ENCODE peak calls at places on chromosome 5, in six cellular contexts. A, K, J, R, T and Y are unnamed samples.

GRCh38 chr5:142296914-142297417 is 27.9 kb downstream of the SPRY4 start:
- DNase-seq in J (peak), R (peak), K (no peak), A (no peak), T (no peak), Y (peak)

GRCh38 chr5:78638423-78638822 is 10.1 kb downstream of the LHFPL2 start:
- DNase-seq in J (peak), K (no peak), T (peak), R (peak), A (no peak), Y (peak)

GRCh38 chr5:134902071-134902801 is 2.7 kb upstream of the PCBD2 start:
- DNase-seq in T (peak), K (peak), J (no peak), R (no peak), A (no peak), Y (no peak)

GRCh38 chr5:110371725-110372041 is 354.8 kb downstream of the TMEM232 start:
- DNase-seq in T (no peak), J (no peak), R (no peak), A (no peak), K (no peak), Y (no peak)

GRCh38 chr5:37133939-37134338 is 115.2 kb downstream of the CPLANE1 start:
- DNase-seq in A (no peak), R (peak), T (peak), K (no peak), J (no peak), Y (peak)

GRCh38 chr5:120464627-120465280 is 654 bp downstream of the PRR16 start:
- DNase-seq in R (no peak), A (no peak), T (no peak), K (no peak), J (peak), Y (no peak)

GRCh38 chr5:147818290-147818689 is 13.2 kb downstream of the SPINK1 start:
- DNase-seq in A (no peak), T (no peak), K (no peak), J (no peak), R (no peak), Y (no peak)

GRCh38 chr5:146050061-146050460 is 55.3 kb downstream of the PLAC8L1 start:
- DNase-seq in K (no peak), A (no peak), R (no peak), J (no peak), T (no peak), Y (no peak)

GRCh38 chr5:134493461-134494055 is 31.9 kb upstream of the JADE2 start:
- DNase-seq in A (no peak), K (no peak), T (no peak), R (no peak), J (peak), Y (no peak)

GRCh38 chr5:141475625-141476131 is at the start of gene PCDHGC3:
- DNase-seq in A (no peak), T (peak), K (peak), J (peak), R (peak), Y (peak)

GRCh38 chr5:54234304-54234938 is 76.0 kb downstream of the ARL15 start:
- DNase-seq in T (no peak), R (no peak), J (no peak), K (peak), A (no peak), Y (peak)

GRCh38 chr5:62886603-62887315 is 308.1 kb downstream of the LRRC70 start:
- DNase-seq in K (no peak), R (no peak), A (no peak), T (no peak), J (no peak), Y (no peak)

GRCh38 chr5:135190345-135191083 is 156.5 kb upstream of the PITX1 start:
- DNase-seq in A (no peak), K (no peak), T (no peak), J (no peak), R (no peak), Y (no peak)

GRCh38 chr5:138873096-138873885 is 1.8 kb downstream of the LRRTM2 start:
- DNase-seq in J (no peak), R (no peak), A (no peak), K (no peak), T (no peak), Y (no peak)

GRCh38 chr5:7881816-7882215 is 12.9 kb downstream of the MTRR start:
- DNase-seq in A (no peak), R (no peak), J (no peak), K (no peak), T (no peak), Y (no peak)

GRCh38 chr5:152632380-152632779 is 227.3 kb upstream of the NMUR2 start:
- DNase-seq in J (no peak), A (no peak), T (no peak), K (no peak), R (no peak), Y (no peak)

GRCh38 chr5:103354446-103354845 is 95.9 kb downstream of the MACIR start:
- DNase-seq in J (no peak), R (no peak), K (no peak), T (no peak), A (no peak), Y (no peak)

GRCh38 chr5:155844541-155844940 is 482.4 kb upstream of the SGCD start:
- DNase-seq in K (no peak), J (no peak), T (no peak), A (no peak), R (no peak), Y (no peak)

GRCh38 chr5:180494510-180495181 is 467 bp downstream of the CNOT6 start:
- DNase-seq in A (no peak), R (no peak), T (no peak), K (peak), J (peak), Y (no peak)

GRCh38 chr5:134462761-134463160 is 51.1 kb upstream of the CDKN2AIPNL start:
- DNase-seq in A (no peak), K (no peak), T (no peak), J (peak), R (no peak), Y (no peak)

GRCh38 chr5:170302729-170303501 is 5.3 kb upstream of the LCP2 start:
- DNase-seq in A (peak), K (peak), R (no peak), J (peak), T (no peak), Y (no peak)

GRCh38 chr5:181263633-181264032 is 2.7 kb upstream of the TRIM52 start:
- DNase-seq in R (no peak), K (no peak), J (no peak), A (no peak), T (no peak), Y (no peak)

GRCh38 chr5:29001666-29002065 is 1963.3 kb upstream of the CDH9 start:
- DNase-seq in T (no peak), A (no peak), R (no peak), K (no peak), J (no peak), Y (no peak)

GRCh38 chr5:29002481-29002880 is 1964.1 kb upstream of the CDH9 start:
- DNase-seq in A (no peak), K (no peak), J (no peak), R (no peak), T (no peak), Y (no peak)

DNA sequence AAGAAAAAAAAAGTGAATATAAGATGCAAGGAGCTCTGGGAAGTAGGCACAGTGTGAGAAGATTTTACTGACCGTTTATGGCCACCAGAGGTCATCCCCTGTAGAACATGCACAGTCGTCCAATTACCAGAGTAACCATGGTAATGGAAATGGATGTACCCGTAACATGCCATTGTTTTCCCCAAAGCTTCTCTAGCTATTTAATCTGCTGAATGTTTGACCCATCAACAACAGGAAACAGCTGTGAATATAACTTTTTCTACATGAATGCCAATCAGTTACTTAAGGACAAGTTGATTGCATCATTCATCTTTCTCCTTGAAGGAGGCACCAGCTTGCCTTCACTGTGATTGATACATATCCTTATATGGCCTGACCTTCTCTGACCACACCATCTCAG is 1967.0 kb upstream of the CDH9 start:
- DNase-seq in T (no peak), A (no peak), K (no peak), R (no peak), J (no peak), Y (no peak)
- H3K4me3 ChIP-seq in T (no peak), A (no peak), K (no peak), R (no peak), J (no peak), Y (no peak)

GRCh38 chr5:150945947-150946346 is 41.2 kb upstream of the ZNF300 start:
- DNase-seq in K (no peak), T (no peak), R (no peak), J (no peak), A (no peak), Y (no peak)
- H3K4me3 ChIP-seq in K (no peak), T (peak), R (peak), J (peak), A (no peak), Y (peak)

GRCh38 chr5:84383816-84384603 is 670 bp downstream of the EDIL3 start:
- DNase-seq in A (no peak), K (no peak), R (no peak), J (peak), T (no peak), Y (no peak)

GRCh38 chr5:84382363-84383295 is 2.1 kb downstream of the EDIL3 start:
- DNase-seq in J (peak), K (no peak), R (no peak), A (no peak), T (no peak), Y (no peak)

GRCh38 chr5:84379749-84380148 is 4.9 kb downstream of the EDIL3 start:
- DNase-seq in T (no peak), J (no peak), R (no peak), K (no peak), A (no peak), Y (no peak)

GRCh38 chr5:84383296-84383815 is 1.3 kb downstream of the EDIL3 start:
- DNase-seq in J (no peak), T (no peak), K (no peak), A (no peak), R (no peak), Y (no peak)

GRCh38 chr5:84381501-84382362 is 2.9 kb downstream of the EDIL3 start:
- DNase-seq in K (no peak), A (no peak), J (no peak), T (no peak), R (no peak), Y (no peak)
- H3K4me3 ChIP-seq in K (no peak), A (no peak), J (peak), T (peak), R (no peak), Y (peak)

GRCh38 chr5:38555354-38556114 is 912 bp downstream of the LIFR start:
- DNase-seq in K (no peak), J (no peak), T (no peak), R (no peak), A (no peak), Y (no peak)

GRCh38 chr5:38556599-38557308 is at the start of gene LIFR:
- DNase-seq in R (peak), K (no peak), J (peak), T (peak), A (no peak), Y (peak)

GRCh38 chr5:38554860-38555259 is 1.6 kb downstream of the LIFR start:
- DNase-seq in J (no peak), A (no peak), R (no peak), K (no peak), T (no peak), Y (no peak)

GRCh38 chr5:38557309-38557710 is 864 bp upstream of the LIFR start:
- DNase-seq in K (no peak), A (no peak), J (no peak), T (no peak), R (no peak), Y (peak)

DNA sequence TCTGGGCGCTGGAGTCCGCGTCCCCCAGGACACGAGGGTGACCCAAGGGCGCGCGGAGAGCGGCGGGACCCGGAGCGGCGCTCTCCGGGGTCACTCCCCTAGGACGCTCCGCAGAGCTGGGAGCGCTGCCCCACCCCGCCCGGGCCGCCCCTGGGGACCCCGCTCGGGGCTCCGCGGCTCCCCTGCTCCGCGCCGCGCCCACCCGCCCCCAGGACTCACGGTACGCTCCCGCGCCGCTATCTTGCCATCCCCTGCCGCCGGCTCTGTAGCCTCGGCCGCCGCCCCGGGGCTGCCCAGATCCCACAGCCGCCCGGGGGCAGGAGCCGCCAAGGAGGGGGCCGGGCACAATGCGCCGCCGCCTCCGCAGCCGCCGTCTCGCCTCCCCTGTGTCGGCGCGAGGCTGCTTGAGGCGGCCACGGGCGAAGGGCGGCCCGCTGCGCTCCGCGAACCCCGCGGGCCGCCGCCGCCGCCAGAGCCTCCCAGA is 289 bp downstream of the LIFR start:
- DNase-seq in T (peak), K (no peak), R (no peak), J (no peak), A (no peak), Y (no peak)
- H3K4me3 ChIP-seq in T (peak), K (no peak), R (peak), J (peak), A (no peak), Y (peak)

DNA sequence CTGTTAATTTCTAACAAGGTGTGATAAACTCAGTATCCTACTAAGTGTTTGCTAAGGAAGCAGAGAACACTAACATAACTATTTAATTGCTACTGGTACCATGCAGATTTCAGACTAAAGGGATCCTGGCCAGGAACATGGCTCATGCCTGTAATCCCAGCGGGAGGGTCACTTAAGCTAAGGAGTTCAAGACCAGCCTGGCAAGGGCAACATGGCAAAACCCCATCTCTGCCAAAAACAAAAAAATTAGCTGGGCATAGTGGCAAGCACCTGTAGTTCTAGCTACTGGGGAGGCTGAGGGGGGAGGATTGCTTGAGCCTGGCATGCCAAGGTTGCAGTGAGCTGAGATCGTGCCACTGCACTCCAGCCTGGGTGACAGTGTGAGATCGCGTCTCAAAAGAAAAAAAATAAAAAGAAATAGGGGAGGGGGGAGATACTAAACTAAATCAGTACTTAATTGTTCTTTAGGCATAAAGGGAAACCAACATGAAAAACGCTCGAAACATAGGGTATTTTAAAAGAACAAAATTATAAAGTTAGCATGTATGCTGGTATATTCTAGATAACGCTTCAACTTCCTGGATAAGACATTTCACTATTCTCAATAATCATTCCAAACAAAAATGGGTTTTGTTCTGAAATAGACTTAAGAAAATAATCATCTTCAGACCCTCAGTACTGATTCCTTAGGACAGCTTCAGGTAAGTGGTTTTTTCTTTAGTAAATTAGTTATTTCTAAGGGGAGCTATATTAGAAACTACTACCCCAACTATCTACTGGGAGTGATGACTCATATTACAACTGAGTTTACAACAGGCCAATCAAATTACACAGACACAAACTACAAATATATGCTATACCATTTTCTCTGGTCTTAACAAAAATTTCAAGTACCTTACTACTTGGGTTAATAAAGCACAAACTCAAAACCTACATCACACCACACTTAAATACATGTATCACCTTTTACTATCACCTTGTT is 3.5 kb downstream of the PANK3 start:
- DNase-seq in K (no peak), R (no peak), J (no peak), A (no peak), T (no peak), Y (no peak)
- H3K4me3 ChIP-seq in K (peak), R (no peak), J (no peak), A (no peak), T (no peak), Y (no peak)